ENCODE peak calls at places on chromosomes 3 and 15, in four cellular contexts. Y is MCF 10A, B is NCI-H1048, K is neural crest cell. D is an unnamed sample.

GRCh38 chr3:197202694-197203093 is 95.7 kb downstream of the DLG1 start:
- DNase-seq in K (no peak), B (no peak), Y (no peak), D (no peak)

GRCh38 chr3:4738737-4739274 is 240.4 kb upstream of the BHLHE40 start:
- DNase-seq in B (no peak), K (no peak), Y (peak), D (peak)

GRCh38 chr15:68819451-68820204 is 1.1 kb downstream of the ANP32A start:
- DNase-seq in B (no peak), Y (peak), K (peak), D (peak)

GRCh38 chr3:129938140-129938930 is 36.2 kb upstream of the TRH start:
- DNase-seq in K (no peak), B (no peak), Y (no peak), D (no peak)

GRCh38 chr3:19267040-19267439 is 118.7 kb downstream of the KCNH8 start:
- DNase-seq in B (no peak), Y (no peak), K (no peak), D (no peak)

GRCh38 chr15:96619171-96619570 is 288.7 kb downstream of the NR2F2 start:
- DNase-seq in Y (no peak), B (no peak), K (no peak), D (no peak)

GRCh38 chr3:165522371-165522770 is 314.9 kb downstream of the BCHE start:
- DNase-seq in K (no peak), Y (no peak), B (no peak), D (no peak)

GRCh38 chr15:39777497-39777896 is 5.1 kb downstream of the FSIP1 start:
- DNase-seq in B (no peak), Y (no peak), K (no peak), D (no peak)

GRCh38 chr3:150230037-150230436 is 178.1 kb upstream of the TSC22D2 start:
- DNase-seq in K (no peak), B (no peak), Y (no peak), D (no peak)

GRCh38 chr3:124766113-124767095 is 36.2 kb downstream of the UMPS start:
- DNase-seq in B (no peak), Y (no peak), K (no peak), D (no peak)

GRCh38 chr3:42501681-42502428 is 588 bp upstream of the VIPR1 start:
- DNase-seq in K (peak), Y (peak), B (no peak), D (peak)

GRCh38 chr3:2516762-2517441 is 418.2 kb downstream of the CNTN4 start:
- DNase-seq in B (no peak), Y (no peak), K (no peak), D (no peak)

GRCh38 chr3:112360574-112360973 is 27.6 kb downstream of the CD200 start:
- DNase-seq in Y (peak), B (no peak), K (no peak), D (no peak)

GRCh38 chr15:91961357-91961756 is 107.8 kb downstream of the SLCO3A1 start:
- DNase-seq in K (no peak), Y (no peak), B (no peak), D (peak)

GRCh38 chr15:55403531-55403930 is 4.6 kb downstream of the CCPG1 start:
- DNase-seq in K (no peak), B (no peak), Y (peak), D (no peak)

GRCh38 chr3:125322166-125322565 is 53.0 kb downstream of the ZNF148 start:
- DNase-seq in Y (peak), K (no peak), B (no peak), D (peak)